ENCODE peak calls at places on chromosomes 6 and 20, in seven cellular contexts. Y is stomach, X is transverse colon, K is ovary, H is H1, C is sigmoid colon, J is A549. B is an unnamed sample.

GRCh38 chr6:1190361-1190760 is 121.5 kb upstream of the FOXQ1 start:
- DNase-seq in Y (no peak), X (no peak), K (no peak), H (no peak), C (no peak), J (peak; percentile 7), B (no peak)

GRCh38 chr6:43884660-43885022 is 114.6 kb downstream of the VEGFA start:
- DNase-seq in Y (no peak), X (no peak), K (no peak), H (no peak), C (no peak), J (no peak), B (no peak)

GRCh38 chr6:127051571-127052260 is 66.8 kb upstream of the RSPO3 start:
- DNase-seq in Y (no peak), X (no peak), K (no peak), H (no peak), C (no peak), J (no peak), B (no peak)

GRCh38 chr6:53154794-53155193 is 6.2 kb upstream of the GCM1 start:
- DNase-seq in Y (no peak), X (no peak), K (no peak), H (no peak), C (no peak), J (no peak), B (no peak)

GRCh38 chr6:161301338-161301737 is 27.5 kb upstream of the AGPAT4 start:
- DNase-seq in Y (no peak), X (no peak), K (no peak), H (no peak), C (no peak), J (no peak), B (no peak)

GRCh38 chr20:62238569-62239277 is 402 bp downstream of the OSBPL2 start:
- DNase-seq in Y (peak; percentile 41), X (peak; percentile 55), K (no peak), H (no peak), C (no peak), J (no peak), B (no peak)

GRCh38 chr6:52514514-52514913 is 62.3 kb downstream of the TRAM2 start:
- DNase-seq in Y (no peak), X (no peak), K (peak; percentile 77), H (no peak), C (peak; percentile 85), J (no peak), B (peak; percentile 42)

GRCh38 chr20:64222851-64223525 is 32.6 kb upstream of the PCMTD2 start:
- DNase-seq in Y (peak; percentile 72), X (no peak), K (peak; percentile 39), H (no peak), C (no peak), J (no peak), B (no peak)

GRCh38 chr6:89509719-89510339 is 76.9 kb downstream of the ANKRD6 start:
- DNase-seq in Y (peak; percentile 42), X (no peak), K (no peak), H (no peak), C (no peak), J (no peak), B (no peak)

GRCh38 chr6:44044154-44044539 is 83.1 kb downstream of the MRPL14 start:
- DNase-seq in Y (no peak), X (no peak), K (no peak), H (no peak), C (no peak), J (no peak), B (no peak)

GRCh38 chr6:134585529-134585873 is 267.6 kb upstream of the SGK1 start:
- DNase-seq in Y (no peak), X (no peak), K (no peak), H (no peak), C (no peak), J (no peak), B (no peak)

GRCh38 chr6:115271001-115271400 is 789.7 kb downstream of the FRK start:
- DNase-seq in Y (no peak), X (no peak), K (no peak), H (no peak), C (no peak), J (no peak), B (no peak)

GRCh38 chr6:17012421-17013225 is 89.2 kb upstream of the STMND1 start:
- DNase-seq in Y (no peak), X (peak; percentile 10), K (no peak), H (no peak), C (peak; percentile 87), J (no peak), B (no peak)

GRCh38 chr6:143241110-143241509 is 180.4 kb downstream of the AIG1 start:
- DNase-seq in Y (no peak), X (no peak), K (peak; percentile 67), H (no peak), C (no peak), J (no peak), B (no peak)

GRCh38 chr6:37919417-37920157 is 100.1 kb downstream of the ZFAND3 start:
- DNase-seq in Y (no peak), X (no peak), K (no peak), H (no peak), C (no peak), J (no peak), B (no peak)

DNA sequence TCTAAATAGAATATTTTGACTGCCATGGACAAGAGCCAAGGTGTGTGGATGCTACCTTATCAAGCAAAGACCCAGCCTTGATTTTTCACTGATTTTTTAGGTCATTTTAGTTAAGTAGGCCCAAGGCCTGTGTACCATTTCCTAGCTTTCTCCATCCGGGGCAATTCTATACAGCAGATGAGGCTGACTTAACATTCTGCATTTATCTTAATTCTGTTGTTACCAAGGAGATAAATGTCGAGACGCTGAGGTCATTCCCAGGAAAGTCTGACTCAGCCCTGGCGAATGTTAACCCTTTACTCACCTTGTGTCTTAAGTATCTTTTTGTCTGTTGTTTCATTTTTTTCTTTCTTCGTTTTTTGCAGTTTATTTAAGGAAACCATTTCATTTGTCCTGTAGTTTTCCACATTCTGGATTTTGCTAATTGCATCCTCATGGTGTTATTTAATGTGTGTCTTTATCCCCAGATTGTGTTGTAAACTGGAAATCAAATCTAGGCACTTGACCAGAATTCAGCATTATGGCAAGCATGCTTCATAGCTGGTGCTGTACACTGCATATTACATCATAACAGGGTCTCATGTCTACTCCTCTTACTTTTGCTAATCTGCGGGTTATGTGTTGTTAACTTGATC is 277.0 kb downstream of the CDKAL1 start:
- DNase-seq in Y (no peak), X (no peak), K (no peak), H (no peak), C (no peak), J (peak; percentile 39), B (no peak)
- TF ChIP-seq EP300 in Y (no peak), X (no peak), K (no peak), H (peak; percentile 63), C (no peak), J (no peak), B (no peak)

DNA sequence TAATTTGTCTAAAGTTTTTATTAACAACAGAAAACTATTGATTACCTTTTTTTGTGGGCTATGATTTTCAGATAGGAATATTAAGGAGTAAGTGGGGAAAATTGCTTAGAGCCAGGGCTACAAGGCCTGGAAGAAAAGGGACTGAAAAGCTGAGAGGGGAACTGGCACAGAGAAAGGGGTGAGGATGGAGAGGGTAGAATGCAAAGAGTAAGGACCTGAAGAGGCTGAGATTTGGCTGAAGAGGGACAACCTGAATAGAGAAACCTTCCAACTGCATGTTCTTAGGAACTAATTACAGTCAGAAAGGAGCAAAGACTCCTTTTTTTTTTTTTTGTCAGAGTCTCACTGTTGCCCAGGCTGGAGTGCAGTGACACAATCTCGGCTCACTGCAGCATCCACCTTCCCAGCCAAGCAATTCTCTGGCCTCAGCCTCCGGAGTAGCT is 16.7 kb downstream of the BTN2A1 start:
- DNase-seq in Y (no peak), X (no peak), K (no peak), H (no peak), C (no peak), J (no peak), B (no peak)
- TF ChIP-seq POLR2A in Y (no peak), X (no peak), K (no peak), H (no peak), C (no peak), J (no peak), B (no peak)

DNA sequence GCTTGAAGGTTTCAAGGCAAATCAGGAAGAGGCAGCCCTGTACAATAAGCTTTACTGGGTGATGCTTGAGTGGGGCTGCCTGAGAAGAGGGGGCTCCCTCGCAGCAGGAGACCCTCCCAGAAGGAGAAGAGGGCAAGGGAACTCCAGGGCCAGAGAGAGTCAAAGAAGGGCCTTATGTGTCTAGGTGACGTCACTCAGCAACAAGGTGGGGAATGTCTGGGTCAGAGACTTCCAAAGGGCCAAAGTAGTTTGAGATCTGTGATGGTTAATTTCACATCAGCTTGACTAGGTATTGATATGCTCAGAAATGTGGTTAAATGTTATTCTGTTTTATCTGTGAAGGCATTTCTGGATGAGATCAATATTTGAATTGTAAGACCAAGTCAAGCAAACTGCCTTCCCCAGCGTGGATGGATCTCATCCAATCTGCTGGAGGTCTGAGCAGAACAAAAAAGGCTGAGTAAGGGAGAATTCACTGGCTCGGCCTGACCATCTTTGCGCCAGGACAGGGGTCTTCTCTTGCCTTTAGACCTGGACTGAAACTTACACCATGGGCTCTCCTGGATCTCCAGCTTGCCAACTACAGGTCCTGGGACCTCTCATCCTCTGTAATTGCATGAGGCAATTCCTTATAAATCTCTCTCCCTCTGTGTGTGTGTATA is 35.9 kb downstream of the MAS1 start:
- DNase-seq in Y (no peak), X (no peak), K (no peak), H (no peak), C (no peak), J (no peak), B (no peak)
- TF ChIP-seq EP300 in Y (no peak), X (no peak), K (no peak), H (no peak), C (no peak), J (no peak), B (no peak)

DNA sequence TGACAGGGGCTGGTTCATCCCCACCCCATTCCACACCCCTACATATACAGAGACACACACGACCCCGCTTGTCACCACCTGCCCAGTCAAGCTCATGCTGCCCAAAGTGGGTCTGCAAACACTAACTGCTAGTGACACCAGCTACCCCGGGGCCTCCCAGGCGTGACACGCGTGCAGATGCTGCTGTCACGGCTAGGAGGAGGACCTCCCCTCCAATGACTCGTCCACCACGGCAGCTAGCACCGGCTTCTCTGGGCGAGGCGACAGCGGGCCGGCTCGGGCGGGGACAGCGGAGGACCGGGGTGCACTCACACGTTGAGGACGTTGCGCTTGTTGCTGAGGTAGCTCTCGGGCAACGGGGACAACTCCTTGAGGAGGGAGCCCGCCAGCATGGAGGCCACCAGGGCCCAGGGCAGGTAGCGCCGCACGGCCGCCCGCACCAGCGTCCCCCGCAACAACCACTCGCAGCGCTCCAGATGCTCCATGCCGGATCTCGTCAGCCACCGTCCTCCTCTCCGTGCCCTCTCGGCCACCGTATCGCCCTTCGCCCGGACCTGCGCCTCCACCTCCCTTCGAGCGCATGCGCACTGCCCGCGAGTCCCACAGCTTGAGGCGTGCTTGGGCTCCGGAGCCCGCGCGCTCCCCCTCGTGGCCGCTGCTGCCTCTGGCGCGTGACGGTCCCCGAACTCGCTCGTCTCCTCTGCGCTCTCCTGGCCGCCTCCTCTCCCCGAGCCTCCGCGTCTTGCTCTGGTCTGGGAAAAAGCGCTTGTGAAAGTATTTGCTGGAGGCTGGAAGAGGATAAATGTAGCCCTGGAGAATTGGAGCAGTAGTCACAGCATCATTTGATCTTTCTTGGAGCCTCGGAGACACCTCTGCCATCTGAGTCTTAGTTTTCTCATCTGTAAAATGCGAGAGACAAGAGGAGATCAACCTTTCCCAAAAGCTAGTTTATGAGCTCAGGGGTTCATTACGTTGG is at the start of gene FITM2:
- DNase-seq in Y (peak; percentile 99), X (peak; percentile 99), K (peak; percentile 98), H (peak; percentile 99), C (peak; percentile 99), J (peak; percentile 96), B (peak; percentile 97)
- TF ChIP-seq POLR2A in Y (no peak), X (peak; percentile 53), K (peak; percentile 24), H (peak; percentile 31), C (no peak), J (peak; percentile 88), B (no peak)

B was measured in tibial nerve.